ENCODE peak calls at places on chromosomes 4 and X, in four cellular contexts. I is fibroblast of the aortic adventitia; X is mesenteric fat pad; W is stimulated activated CD8-positive, alpha-beta memory T cell treated with anti-CD3 and anti-CD28 coated beads, Interleukin-4, amount 100 ng/mL, for 1 hour. B is an unnamed sample.

GRCh38 chrX:4268676-4269075 is 555.2 kb upstream of the PRKX start:
- DNase-seq in I (no peak), X (no peak), W (no peak), B (no peak)

GRCh38 chr4:53800741-53801140 is 209.5 kb upstream of the LNX1 start:
- DNase-seq in I (no peak), X (no peak), W (no peak), B (no peak)

GRCh38 chr4:183330841-183331240 is 8.6 kb upstream of the CLDN24 start:
- DNase-seq in I (no peak), X (no peak), W (no peak), B (no peak)

GRCh38 chr4:123990310-123990709 is 593.7 kb downstream of the SPRY1 start:
- DNase-seq in I (no peak), X (no peak), W (no peak), B (no peak)

GRCh38 chr4:2624782-2625548 is 88.5 kb downstream of the FAM193A start:
- DNase-seq in I (no peak), X (peak), W (no peak), B (no peak)

GRCh38 chr4:134470544-134470943 is 269.0 kb upstream of the PABPC4L start:
- DNase-seq in I (no peak), X (no peak), W (no peak), B (no peak)

GRCh38 chr4:125368684-125369083 is 53.9 kb downstream of the FAT4 start:
- DNase-seq in I (peak), X (no peak), W (no peak), B (peak)

GRCh38 chrX:47611926-47612325 is 7.7 kb downstream of the SYN1 start:
- DNase-seq in I (no peak), X (peak), W (no peak), B (no peak)

GRCh38 chrX:67570839-67571238 is 27.0 kb downstream of the AR start:
- DNase-seq in I (no peak), X (no peak), W (no peak), B (no peak)

GRCh38 chrX:1248381-1249061 is 20.1 kb upstream of the CSF2RA start:
- DNase-seq in I (no peak), X (no peak), W (no peak), B (peak)

GRCh38 chr4:175246941-175247340 is 328.8 kb downstream of the ADAM29 start:
- DNase-seq in I (no peak), X (no peak), W (no peak), B (no peak)

GRCh38 chr4:80434238-80434637 is 98.7 kb downstream of the CFAP299 start:
- DNase-seq in I (peak), X (no peak), W (no peak), B (peak)